ENCODE peak calls at places on chromosome 9, in six cellular contexts. One of them, this sample, is unnamed.

GRCh38 chr9:133771486-133772482 is 33.6 kb upstream of the SARDH start:
- DNase-seq in NCI-H1092: no peak
- DNase-seq in amniotic stem cell: no peak
- DNase-seq in activated T-cell treated with anti-CD3 and anti-CD28 coated beads for 1 hour: no peak
- DNase-seq in left kidney: no peak
- DNase-seq in NCI-H460: no peak
- DNase-seq in this sample: no peak

GRCh38 chr9:124345063-124345462 is 70.2 kb downstream of the PSMB7 start:
- DNase-seq in NCI-H1092: no peak
- DNase-seq in amniotic stem cell: no peak
- DNase-seq in activated T-cell treated with anti-CD3 and anti-CD28 coated beads for 1 hour: no peak
- DNase-seq in left kidney: no peak
- DNase-seq in NCI-H460: no peak
- DNase-seq in this sample: no peak

GRCh38 chr9:135960328-135961276 is 571 bp downstream of the UBAC1 start:
- DNase-seq in NCI-H1092: no peak
- DNase-seq in amniotic stem cell: no peak
- DNase-seq in activated T-cell treated with anti-CD3 and anti-CD28 coated beads for 1 hour: no peak
- DNase-seq in left kidney: peak
- DNase-seq in NCI-H460: no peak
- DNase-seq in this sample: no peak

GRCh38 chr9:133747309-133747708 is 9.2 kb upstream of the SARDH start:
- DNase-seq in NCI-H1092: no peak
- DNase-seq in amniotic stem cell: no peak
- DNase-seq in activated T-cell treated with anti-CD3 and anti-CD28 coated beads for 1 hour: no peak
- DNase-seq in left kidney: no peak
- DNase-seq in NCI-H460: no peak
- DNase-seq in this sample: no peak

GRCh38 chr9:136495401-136495800 is 12.6 kb upstream of the SEC16A start:
- DNase-seq in NCI-H1092: no peak
- DNase-seq in amniotic stem cell: no peak
- DNase-seq in activated T-cell treated with anti-CD3 and anti-CD28 coated beads for 1 hour: no peak
- DNase-seq in left kidney: no peak
- DNase-seq in NCI-H460: no peak
- DNase-seq in this sample: no peak

GRCh38 chr9:135565141-135565628 is 3.6 kb downstream of the PAEP start:
- DNase-seq in NCI-H1092: no peak
- DNase-seq in amniotic stem cell: no peak
- DNase-seq in activated T-cell treated with anti-CD3 and anti-CD28 coated beads for 1 hour: no peak
- DNase-seq in left kidney: no peak
- DNase-seq in NCI-H460: no peak
- DNase-seq in this sample: no peak

GRCh38 chr9:72313507-72313906 is 51.5 kb downstream of the ZFAND5 start:
- DNase-seq in NCI-H1092: no peak
- DNase-seq in amniotic stem cell: no peak
- DNase-seq in activated T-cell treated with anti-CD3 and anti-CD28 coated beads for 1 hour: no peak
- DNase-seq in left kidney: no peak
- DNase-seq in NCI-H460: no peak
- DNase-seq in this sample: no peak

GRCh38 chr9:132943677-132944293 is 631 bp downstream of the TSC1 start:
- DNase-seq in NCI-H1092: no peak
- DNase-seq in amniotic stem cell: no peak
- DNase-seq in activated T-cell treated with anti-CD3 and anti-CD28 coated beads for 1 hour: no peak
- DNase-seq in left kidney: peak
- DNase-seq in NCI-H460: no peak
- DNase-seq in this sample: no peak

GRCh38 chr9:79885093-79885857 is 313.5 kb downstream of the TLE4 start:
- DNase-seq in NCI-H1092: no peak
- DNase-seq in amniotic stem cell: no peak
- DNase-seq in activated T-cell treated with anti-CD3 and anti-CD28 coated beads for 1 hour: no peak
- DNase-seq in left kidney: no peak
- DNase-seq in NCI-H460: no peak
- DNase-seq in this sample: no peak

GRCh38 chr9:32915802-32916201 is 85.6 kb downstream of the APTX start:
- DNase-seq in NCI-H1092: no peak
- DNase-seq in amniotic stem cell: no peak
- DNase-seq in activated T-cell treated with anti-CD3 and anti-CD28 coated beads for 1 hour: no peak
- DNase-seq in left kidney: no peak
- DNase-seq in NCI-H460: no peak
- DNase-seq in this sample: no peak

GRCh38 chr9:36677611-36678010 is 104.9 kb downstream of the MELK start:
- DNase-seq in NCI-H1092: no peak
- DNase-seq in amniotic stem cell: no peak
- DNase-seq in activated T-cell treated with anti-CD3 and anti-CD28 coated beads for 1 hour: no peak
- DNase-seq in left kidney: no peak
- DNase-seq in NCI-H460: no peak
- DNase-seq in this sample: no peak

GRCh38 chr9:128421474-128422010 is 885 bp downstream of the CERCAM start:
- DNase-seq in NCI-H1092: no peak
- DNase-seq in amniotic stem cell: no peak
- DNase-seq in activated T-cell treated with anti-CD3 and anti-CD28 coated beads for 1 hour: no peak
- DNase-seq in left kidney: no peak
- DNase-seq in NCI-H460: no peak
- DNase-seq in this sample: no peak

GRCh38 chr9:2570615-2571479 is 50.7 kb upstream of the VLDLR start:
- DNase-seq in NCI-H1092: peak
- DNase-seq in amniotic stem cell: no peak
- DNase-seq in activated T-cell treated with anti-CD3 and anti-CD28 coated beads for 1 hour: no peak
- DNase-seq in left kidney: peak
- DNase-seq in NCI-H460: peak
- DNase-seq in this sample: no peak

GRCh38 chr9:12224449-12224848 is 468.7 kb upstream of the TYRP1 start:
- DNase-seq in NCI-H1092: no peak
- DNase-seq in amniotic stem cell: no peak
- DNase-seq in activated T-cell treated with anti-CD3 and anti-CD28 coated beads for 1 hour: no peak
- DNase-seq in left kidney: peak
- DNase-seq in NCI-H460: no peak
- DNase-seq in this sample: no peak

GRCh38 chr9:117290809-117291208 is 124.0 kb downstream of the ASTN2 start:
- DNase-seq in NCI-H1092: no peak
- DNase-seq in amniotic stem cell: no peak
- DNase-seq in activated T-cell treated with anti-CD3 and anti-CD28 coated beads for 1 hour: no peak
- DNase-seq in left kidney: no peak
- DNase-seq in NCI-H460: no peak
- DNase-seq in this sample: no peak

GRCh38 chr9:91681461-91682305 is 258.1 kb upstream of the NFIL3 start:
- DNase-seq in NCI-H1092: peak
- DNase-seq in amniotic stem cell: no peak
- DNase-seq in activated T-cell treated with anti-CD3 and anti-CD28 coated beads for 1 hour: peak
- DNase-seq in left kidney: peak
- DNase-seq in NCI-H460: peak
- DNase-seq in this sample: no peak

GRCh38 chr9:96158147-96158546 is 143.8 kb downstream of the HSD17B3 start:
- DNase-seq in NCI-H1092: no peak
- DNase-seq in amniotic stem cell: no peak
- DNase-seq in activated T-cell treated with anti-CD3 and anti-CD28 coated beads for 1 hour: no peak
- DNase-seq in left kidney: no peak
- DNase-seq in NCI-H460: no peak
- DNase-seq in this sample: no peak

GRCh38 chr9:81861644-81862043 is 66.6 kb upstream of the SPATA31D4 start:
- DNase-seq in NCI-H1092: no peak
- DNase-seq in amniotic stem cell: peak
- DNase-seq in activated T-cell treated with anti-CD3 and anti-CD28 coated beads for 1 hour: no peak
- DNase-seq in left kidney: no peak
- DNase-seq in NCI-H460: no peak
- DNase-seq in this sample: no peak

GRCh38 chr9:88583901-88584596 is 49.1 kb downstream of the NXNL2 start:
- DNase-seq in NCI-H1092: no peak
- DNase-seq in amniotic stem cell: peak
- DNase-seq in activated T-cell treated with anti-CD3 and anti-CD28 coated beads for 1 hour: no peak
- DNase-seq in left kidney: no peak
- DNase-seq in NCI-H460: no peak
- DNase-seq in this sample: no peak

GRCh38 chr9:36985769-36986547 is 48.1 kb downstream of the PAX5 start:
- DNase-seq in NCI-H1092: no peak
- DNase-seq in amniotic stem cell: no peak
- DNase-seq in activated T-cell treated with anti-CD3 and anti-CD28 coated beads for 1 hour: no peak
- DNase-seq in left kidney: peak
- DNase-seq in NCI-H460: no peak
- DNase-seq in this sample: no peak

GRCh38 chr9:80892703-80893102 is 796.6 kb downstream of the TLE1 start:
- DNase-seq in NCI-H1092: no peak
- DNase-seq in amniotic stem cell: no peak
- DNase-seq in activated T-cell treated with anti-CD3 and anti-CD28 coated beads for 1 hour: no peak
- DNase-seq in left kidney: no peak
- DNase-seq in NCI-H460: no peak
- DNase-seq in this sample: no peak

GRCh38 chr9:119365291-119366027 is 3.8 kb downstream of the BRINP1 start:
- DNase-seq in NCI-H1092: peak
- DNase-seq in amniotic stem cell: no peak
- DNase-seq in activated T-cell treated with anti-CD3 and anti-CD28 coated beads for 1 hour: no peak
- DNase-seq in left kidney: peak
- DNase-seq in NCI-H460: peak
- DNase-seq in this sample: no peak

GRCh38 chr9:136643596-136644342 is 18.9 kb upstream of the EGFL7 start:
- DNase-seq in NCI-H1092: no peak
- DNase-seq in amniotic stem cell: no peak
- DNase-seq in activated T-cell treated with anti-CD3 and anti-CD28 coated beads for 1 hour: no peak
- DNase-seq in left kidney: no peak
- DNase-seq in NCI-H460: no peak
- DNase-seq in this sample: no peak

GRCh38 chr9:98318834-98319478 is 63.5 kb upstream of the TBC1D2 start:
- DNase-seq in NCI-H1092: no peak
- DNase-seq in amniotic stem cell: no peak
- DNase-seq in activated T-cell treated with anti-CD3 and anti-CD28 coated beads for 1 hour: no peak
- DNase-seq in left kidney: no peak
- DNase-seq in NCI-H460: no peak
- DNase-seq in this sample: no peak

GRCh38 chr9:129500166-129500862 is 120.6 kb downstream of the C9orf50 start:
- DNase-seq in NCI-H1092: no peak
- DNase-seq in amniotic stem cell: no peak
- DNase-seq in activated T-cell treated with anti-CD3 and anti-CD28 coated beads for 1 hour: no peak
- DNase-seq in left kidney: peak
- DNase-seq in NCI-H460: no peak
- DNase-seq in this sample: no peak

GRCh38 chr9:77604316-77604715 is 43.8 kb downstream of the GNA14 start:
- DNase-seq in NCI-H1092: no peak
- DNase-seq in amniotic stem cell: no peak
- DNase-seq in activated T-cell treated with anti-CD3 and anti-CD28 coated beads for 1 hour: no peak
- DNase-seq in left kidney: no peak
- DNase-seq in NCI-H460: no peak
- DNase-seq in this sample: no peak

GRCh38 chr9:91253488-91253887 is 108.2 kb downstream of the AUH start:
- DNase-seq in NCI-H1092: no peak
- DNase-seq in amniotic stem cell: no peak
- DNase-seq in activated T-cell treated with anti-CD3 and anti-CD28 coated beads for 1 hour: no peak
- DNase-seq in left kidney: no peak
- DNase-seq in NCI-H460: peak
- DNase-seq in this sample: no peak

This sample was measured in Panc1.